ENCODE peak calls at places on chromosomes 16 and 17, in five cellular contexts. B, Z, J, M and P are unnamed samples.

GRCh38 chr16:83762141-83763024 is 45.4 kb upstream of the HSBP1 start:
- DNase-seq in J (no peak), B (no peak), M (no peak), Z (no peak), P (no peak)

GRCh38 chr17:69733171-69734014 is 318.9 kb downstream of the MAP2K6 start:
- DNase-seq in J (no peak), M (no peak), B (no peak), Z (no peak), P (no peak)

GRCh38 chr17:57970706-57971105 is 15.5 kb upstream of the CUEDC1 start:
- DNase-seq in M (no peak), J (no peak), B (no peak), Z (no peak), P (no peak)

GRCh38 chr17:7167832-7168231 is 11.3 kb downstream of the ASGR1 start:
- DNase-seq in B (no peak), Z (peak), J (no peak), M (no peak), P (no peak)

GRCh38 chr17:48596735-48597491 is 3.3 kb upstream of the HOXB5 start:
- DNase-seq in Z (no peak), M (no peak), B (no peak), J (no peak), P (no peak)

GRCh38 chr17:57459286-57459915 is 203.1 kb downstream of the MSI2 start:
- DNase-seq in J (peak), M (no peak), Z (peak), B (no peak), P (no peak)

GRCh38 chr17:78284146-78284545 is 52.7 kb downstream of the TMEM235 start:
- DNase-seq in B (no peak), M (no peak), J (no peak), Z (no peak), P (no peak)

GRCh38 chr16:79628501-79628975 is 28.0 kb upstream of the MAF start:
- DNase-seq in B (peak), Z (no peak), J (no peak), M (no peak), P (peak)

GRCh38 chr17:27463235-27463677 is 7.0 kb downstream of the KSR1 start:
- DNase-seq in B (no peak), Z (no peak), J (no peak), M (no peak), P (no peak)

GRCh38 chr17:43430936-43431649 is 32.3 kb downstream of the ARL4D start:
- DNase-seq in Z (no peak), J (no peak), M (no peak), B (no peak), P (no peak)

GRCh38 chr16:22008215-22009142 is 568 bp downstream of the MOSMO start:
- DNase-seq in B (peak), Z (no peak), M (peak), J (no peak), P (peak)

GRCh38 chr17:73646409-73647305 is 2.4 kb upstream of the SDK2 start:
- DNase-seq in J (no peak), M (peak), Z (peak), B (no peak), P (no peak)

GRCh38 chr16:79897444-79898146 is 297.1 kb upstream of the MAF start:
- DNase-seq in J (peak), B (no peak), M (no peak), Z (peak), P (no peak)

GRCh38 chr17:75869282-75870141 is 8.9 kb downstream of the TRIM47 start:
- DNase-seq in Z (peak), B (no peak), J (no peak), M (no peak), P (no peak)
- TF ChIP-seq TAF1 in Z (peak), B (no peak), J (no peak), M (no peak), P (no peak)

DNA sequence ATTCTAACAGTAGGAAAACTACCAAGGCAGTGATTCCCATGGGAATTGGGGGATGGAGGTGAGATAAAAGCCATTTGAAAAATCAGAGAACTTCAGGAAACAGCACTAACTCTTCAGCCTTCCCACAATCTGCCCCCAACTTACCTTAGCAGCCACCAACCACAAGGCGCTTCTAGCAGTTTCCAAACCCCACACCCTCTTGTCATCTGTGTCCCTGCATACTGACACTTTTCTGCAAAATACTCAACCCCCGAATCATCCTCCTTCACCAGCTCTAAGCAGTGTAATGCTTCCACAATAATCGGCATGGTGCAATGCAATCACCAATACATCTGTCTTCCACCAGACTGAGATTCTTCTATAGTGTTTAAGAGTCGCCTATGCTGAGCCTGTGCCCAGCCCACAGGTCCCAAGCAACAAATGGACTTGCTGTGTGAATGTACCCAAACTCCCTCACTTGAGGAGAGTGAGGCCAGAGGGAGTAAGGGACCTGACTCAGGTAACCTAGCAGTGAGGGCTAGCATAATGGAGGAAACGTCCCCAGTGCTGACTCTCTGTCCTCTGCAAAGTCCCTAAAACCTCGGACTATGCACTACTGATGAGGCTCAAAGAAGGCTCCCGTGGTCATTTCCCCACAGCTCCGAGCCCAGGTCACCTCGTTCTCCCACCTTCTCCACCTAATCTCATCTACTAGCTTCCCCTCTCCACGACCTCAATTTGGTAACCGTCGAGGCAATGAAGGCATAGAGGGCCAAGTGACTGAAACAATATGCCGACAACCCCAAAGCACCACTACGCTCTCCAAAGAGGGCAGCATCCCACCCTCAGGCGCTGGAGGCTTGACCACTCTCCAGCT is 902 bp downstream of the DYNC1LI2 start:
- DNase-seq in M (no peak), J (no peak), B (no peak), Z (no peak), P (no peak)
- TF ChIP-seq POLR2A in M (no peak), J (no peak), B (no peak), Z (no peak), P (no peak)

DNA sequence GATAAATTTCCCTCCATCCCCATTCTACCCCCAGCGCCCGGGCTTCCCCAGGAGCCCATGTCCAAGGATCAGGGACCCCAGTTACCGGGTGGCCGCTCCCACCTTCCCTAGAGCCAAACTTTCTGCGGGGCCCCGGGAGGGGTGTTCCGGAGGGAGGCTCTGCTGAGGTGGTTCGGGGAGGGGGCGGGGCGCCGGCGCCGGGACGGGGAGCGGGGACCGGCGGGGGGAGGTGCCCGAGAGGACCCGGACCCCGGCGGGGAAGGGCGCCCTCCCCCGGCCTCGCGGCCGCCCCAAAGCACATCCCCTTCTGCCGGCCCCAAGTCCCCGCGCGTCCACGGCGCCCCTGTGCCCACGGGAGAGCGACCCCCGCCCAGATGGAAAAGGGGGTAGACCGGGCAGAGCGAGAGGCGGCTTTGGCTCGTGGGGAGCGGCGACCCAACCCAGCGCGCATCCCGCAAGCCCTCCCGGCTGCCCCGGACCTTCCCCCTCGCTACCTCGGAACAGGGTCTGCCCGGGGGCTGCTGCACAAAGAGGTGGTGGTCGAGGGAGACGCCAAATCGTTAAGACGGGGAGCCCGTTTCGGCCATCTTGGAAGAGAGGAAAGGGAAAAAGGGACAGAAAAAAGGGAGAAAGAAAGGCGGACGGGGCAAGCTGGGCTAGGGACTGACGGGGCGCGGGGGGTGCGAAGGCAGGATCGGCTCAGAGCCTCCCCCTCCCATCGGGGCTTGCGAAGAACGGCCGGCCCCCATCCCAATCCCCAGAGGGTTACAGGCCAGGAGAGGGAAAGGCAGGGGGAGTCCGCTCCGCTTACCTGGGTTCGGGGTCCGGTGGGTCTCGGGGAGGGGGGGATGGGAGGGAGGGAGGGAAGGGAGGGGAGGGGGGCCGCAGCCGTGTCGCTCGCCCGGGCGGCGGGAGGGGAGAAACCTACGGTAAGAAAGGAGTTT is 479 bp downstream of the PCGF2 start:
- DNase-seq in Z (no peak), M (peak), B (no peak), J (peak), P (peak)
- TF ChIP-seq TAF1 in Z (peak), M (peak), B (no peak), J (no peak), P (no peak)

DNA sequence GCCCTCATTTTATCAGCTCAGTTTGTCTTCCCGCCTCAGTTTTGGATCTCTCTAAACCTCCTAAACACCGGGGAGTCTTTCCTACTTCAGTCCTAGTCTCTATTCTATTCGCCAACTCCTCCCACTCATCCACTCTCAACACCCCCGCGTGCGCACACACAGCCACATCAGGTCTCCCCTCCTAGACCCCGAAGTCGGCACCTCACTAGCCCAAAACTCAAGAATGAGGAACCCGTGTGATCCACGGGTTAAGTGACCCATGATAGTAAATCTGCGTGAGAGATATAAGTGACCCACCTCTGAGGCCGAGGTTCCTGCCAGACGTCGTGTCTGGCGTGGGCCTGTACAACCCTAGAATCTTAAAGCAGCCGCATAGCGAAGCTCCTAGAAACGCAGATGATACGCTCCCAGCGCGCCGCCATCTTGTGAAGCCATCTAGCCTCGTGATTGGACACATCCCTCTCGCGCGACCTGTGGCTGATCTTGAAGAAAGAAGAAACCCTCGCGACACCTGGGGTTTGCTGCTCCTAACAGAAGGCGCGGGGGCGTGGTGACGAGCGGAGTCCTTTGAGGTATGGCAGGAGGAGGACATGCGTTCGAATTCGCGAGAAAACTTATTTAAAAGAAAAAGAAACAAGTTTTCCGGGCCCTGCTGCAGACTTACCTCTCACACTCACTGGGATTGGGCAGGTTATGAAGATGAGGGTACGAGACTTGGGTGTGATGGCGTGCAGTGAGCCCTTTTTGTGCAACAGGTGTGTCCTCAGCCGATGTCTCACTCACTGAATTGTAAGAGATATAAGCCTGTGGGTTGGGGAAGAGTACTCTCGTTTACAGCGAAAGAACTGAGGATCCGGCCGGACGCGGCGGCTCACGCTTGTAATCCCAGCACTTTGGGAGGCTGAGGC is at the start of gene METTL16:
- DNase-seq in B (peak), J (peak), Z (peak), M (peak), P (peak)
- TF ChIP-seq POLR2A in B (peak), J (peak), Z (peak), M (peak), P (peak)

GRCh38 chr17:28982191-28982793 is 23.5 kb downstream of the SEZ6 start:
- DNase-seq in B (peak), J (no peak), M (no peak), Z (peak), P (peak)
- TF ChIP-seq TAF1 in B (no peak), J (no peak), M (no peak), Z (no peak), P (no peak)

GRCh38 chr16:19067349-19068236 is at the start of gene COQ7:
- DNase-seq in B (peak), Z (peak), M (peak), J (peak), P (peak)
- TF ChIP-seq POLR2A in B (peak), Z (peak), M (peak), J (peak), P (peak)

DNA sequence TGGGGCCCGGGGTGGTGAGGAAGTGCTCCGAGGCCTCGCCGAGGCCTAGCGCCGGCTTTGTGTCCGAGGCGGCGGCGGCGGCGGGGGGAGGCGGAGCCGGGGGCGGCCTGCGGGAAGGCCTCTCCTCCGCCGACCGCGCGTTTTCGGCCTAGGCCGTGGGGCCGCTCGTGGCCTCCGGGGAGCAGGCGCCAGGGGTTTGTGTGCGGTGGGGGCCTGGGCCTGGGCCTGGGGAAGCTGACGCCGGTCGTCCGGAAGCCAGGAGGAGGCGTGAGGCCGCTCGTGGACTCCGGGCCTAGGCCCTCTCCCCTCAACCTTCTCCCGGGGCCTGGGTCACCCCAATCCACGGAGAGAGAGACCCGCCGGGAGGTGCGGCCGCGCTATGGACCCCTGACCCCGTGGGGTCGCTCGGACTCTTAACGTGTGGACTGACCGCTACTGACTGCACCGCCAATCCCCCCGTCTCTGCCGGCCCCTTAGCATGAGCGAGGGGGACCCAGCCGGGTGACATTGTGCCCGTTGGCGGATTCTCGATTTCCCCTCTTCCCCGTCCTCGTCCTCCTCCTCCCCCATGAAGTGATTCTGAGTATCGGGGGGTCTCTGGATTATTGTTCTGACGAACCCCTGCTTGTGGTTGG is 601 bp downstream of the RBBP6 start:
- DNase-seq in M (no peak), J (peak), Z (no peak), B (peak), P (peak)
- TF ChIP-seq TAF1 in M (no peak), J (no peak), Z (no peak), B (no peak), P (no peak)